ENCODE peak calls at places on chromosomes 11 and 22, in nine cellular contexts. C is cardiac muscle cell; E is pancreas; Q is AG04450; U is fibroblast of lung; O is naive thymus-derived CD4-positive, alpha-beta T cell; Y is left lung; T is lung; I is H9. R is an unnamed sample. For H3K9me3, the result is how much of the 10 kb centered on the place peaks cover.

GRCh38 chr22:24483966-24484545 is 11.1 kb upstream of the UPB1 start:
- DNase-seq in T (no peak), Y (no peak), E (no peak), C (no peak), O (no peak), U (peak), Q (no peak), I (no peak), R (peak)

GRCh38 chr22:33864723-33865130 is 55.5 kb downstream of the LARGE1 start:
- DNase-seq in E (no peak), Y (no peak), U (no peak), I (no peak), T (no peak), Q (no peak), C (peak), O (no peak), R (peak)

GRCh38 chr11:64084146-64084961 is 48.6 kb downstream of the FLRT1 start:
- DNase-seq in Q (no peak), C (no peak), U (no peak), Y (no peak), T (no peak), I (no peak), O (no peak), E (no peak), R (no peak)

GRCh38 chr22:24146791-24147353 is 34.4 kb upstream of the SUSD2 start:
- DNase-seq in U (peak), Y (peak), Q (peak), E (no peak), C (peak), I (peak), O (no peak), T (no peak), R (peak)

GRCh38 chr11:6388747-6389146 is 1.5 kb upstream of the SMPD1 start:
- DNase-seq in U (no peak), I (no peak), C (no peak), T (no peak), Q (no peak), O (no peak), E (no peak), Y (no peak), R (no peak)

GRCh38 chr11:75762885-75763284 is 5.7 kb upstream of the DGAT2 start:
- DNase-seq in U (no peak), C (peak), E (no peak), Y (no peak), O (no peak), I (no peak), Q (no peak), T (no peak), R (peak)

GRCh38 chr11:112745958-112746357 is 215.3 kb upstream of the NCAM1 start:
- DNase-seq in Q (no peak), U (no peak), C (no peak), T (no peak), I (no peak), Y (no peak), O (no peak), E (no peak), R (no peak)

GRCh38 chr11:13126430-13126829 is 117.3 kb downstream of the RASSF10 start:
- DNase-seq in T (peak), Q (peak), O (no peak), I (no peak), C (peak), U (peak), Y (no peak), E (no peak), R (peak)

GRCh38 chr11:33660962-33661361 is 39.7 kb downstream of the C11orf91 start:
- DNase-seq in Q (no peak), T (no peak), C (no peak), I (no peak), O (no peak), Y (no peak), U (no peak), E (no peak), R (no peak)

GRCh38 chr11:78717031-78717430 is 142.4 kb upstream of the NARS2 start:
- DNase-seq in E (no peak), T (no peak), O (no peak), C (no peak), I (no peak), Y (no peak), Q (no peak), U (no peak), R (no peak)

GRCh38 chr11:121591405-121592033 is 138.8 kb upstream of the SORL1-AS1 start:
- DNase-seq in O (peak), C (peak), Q (peak), I (peak), E (no peak), U (peak), Y (no peak), T (peak), R (peak)

GRCh38 chr11:16923987-16924386 is 90.2 kb downstream of the PLEKHA7 start:
- DNase-seq in I (no peak), Y (no peak), C (no peak), U (no peak), Q (no peak), E (no peak), T (no peak), O (no peak), R (no peak)

GRCh38 chr11:7572001-7572712 is 58.4 kb downstream of the PPFIBP2 start:
- DNase-seq in U (no peak), T (peak), Q (no peak), I (peak), E (no peak), Y (peak), C (no peak), O (no peak), R (no peak)

GRCh38 chr11:42593426-42593825 is 718.4 kb upstream of the API5 start:
- DNase-seq in Q (no peak), O (no peak), I (no peak), E (no peak), U (no peak), T (no peak), Y (no peak), C (no peak), R (no peak)

GRCh38 chr11:82858556-82859091 is 41.6 kb downstream of the PRCP start:
- DNase-seq in E (no peak), I (no peak), O (no peak), Y (no peak), Q (peak), T (no peak), U (peak), C (peak), R (peak)

GRCh38 chr11:117701781-117702180 is 95.2 kb downstream of the DSCAML1 start:
- DNase-seq in Y (no peak), T (no peak), U (no peak), E (no peak), O (no peak), C (no peak), Q (no peak), I (no peak), R (no peak)

GRCh38 chr11:58645854-58646253 is 23.4 kb downstream of the CNTF start:
- DNase-seq in Q (no peak), Y (no peak), T (no peak), C (no peak), O (no peak), U (no peak), I (no peak), E (no peak), R (no peak)

GRCh38 chr11:109864161-109864661 is 229.0 kb upstream of the ZC3H12C start:
- DNase-seq in Q (no peak), T (no peak), Y (no peak), E (no peak), U (peak), O (no peak), C (no peak), I (no peak), R (peak)

GRCh38 chr11:79940165-79940564 is 499.3 kb upstream of the TENM4 start:
- DNase-seq in E (no peak), U (peak), C (no peak), Q (no peak), Y (no peak), O (no peak), T (no peak), I (peak), R (no peak)

GRCh38 chr11:46564459-46564858 is 29.4 kb downstream of the AMBRA1 start:
- DNase-seq in I (no peak), T (no peak), U (peak), O (no peak), E (no peak), C (peak), Q (no peak), Y (no peak), R (peak)

GRCh38 chr11:23865341-23865975 is 631.4 kb upstream of the LUZP2 start:
- DNase-seq in U (peak), I (no peak), Y (no peak), E (no peak), C (no peak), T (no peak), O (no peak), Q (no peak), R (no peak)

GRCh38 chr11:9972917-9973504 is 309.1 kb downstream of the SWAP70 start:
- DNase-seq in O (peak), C (peak), Q (no peak), E (no peak), I (no peak), U (peak), T (no peak), Y (no peak), R (peak)

GRCh38 chr11:92495107-92495793 is 270.6 kb downstream of the FAT3 start:
- DNase-seq in E (no peak), I (no peak), C (no peak), Y (no peak), O (no peak), Q (no peak), T (no peak), U (no peak), R (no peak)

DNA sequence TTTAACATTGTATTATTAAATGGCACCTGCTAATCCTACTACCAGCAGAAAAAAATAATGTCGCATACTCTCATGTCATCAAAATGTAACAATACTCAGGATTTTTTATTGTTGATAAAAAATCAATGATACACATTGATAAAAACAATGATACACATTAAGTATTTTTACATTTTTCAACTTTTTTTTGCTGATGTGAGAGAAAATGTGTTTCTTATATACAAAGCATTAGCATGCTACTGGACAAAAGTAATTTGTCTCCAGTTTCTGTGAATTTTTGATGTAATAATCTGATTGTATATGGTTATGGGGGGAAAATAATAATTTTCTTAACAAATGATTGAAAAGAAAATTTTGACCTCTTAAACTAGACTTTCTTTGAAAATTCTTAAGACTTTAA is 1256.6 kb upstream of the CNTN5 start:
- DNase-seq in C (no peak), O (no peak), I (no peak), Q (no peak), E (no peak), Y (no peak), U (no peak), T (no peak), R (no peak)
- H3K9me3 ChIP-seq in C (under half), O (under half), I (under half), Q (under half), E (under half), Y (under half), U (under half), T (under half), R (under half)

DNA sequence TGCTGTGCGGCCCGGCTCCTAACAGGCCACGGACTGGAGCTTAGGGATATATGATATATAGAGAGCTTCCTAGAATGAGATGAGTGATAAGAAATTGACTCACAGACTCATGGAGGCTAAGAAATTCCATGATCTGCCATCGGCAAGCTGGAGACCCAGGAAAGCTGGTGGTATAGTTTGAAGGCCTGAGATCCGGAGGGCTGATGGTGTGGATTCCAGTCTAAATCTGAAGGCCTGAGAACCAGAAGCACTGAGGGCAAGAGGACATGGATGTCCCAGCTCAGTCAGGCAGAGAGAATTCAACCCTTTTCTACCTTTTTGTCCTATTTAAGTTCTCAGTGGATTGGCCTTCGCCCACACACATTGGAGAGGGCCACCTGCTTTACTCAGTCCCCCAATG is 564.8 kb downstream of the TBC1D22A start:
- DNase-seq in E (no peak), Y (no peak), C (no peak), T (no peak), U (no peak), O (no peak), I (no peak), Q (no peak), R (no peak)
- H3K9me3 ChIP-seq in E (under half), Y (under half), C (under half), T (under half), U (under half), O (under half), I (half or more), Q (under half), R (under half)

DNA sequence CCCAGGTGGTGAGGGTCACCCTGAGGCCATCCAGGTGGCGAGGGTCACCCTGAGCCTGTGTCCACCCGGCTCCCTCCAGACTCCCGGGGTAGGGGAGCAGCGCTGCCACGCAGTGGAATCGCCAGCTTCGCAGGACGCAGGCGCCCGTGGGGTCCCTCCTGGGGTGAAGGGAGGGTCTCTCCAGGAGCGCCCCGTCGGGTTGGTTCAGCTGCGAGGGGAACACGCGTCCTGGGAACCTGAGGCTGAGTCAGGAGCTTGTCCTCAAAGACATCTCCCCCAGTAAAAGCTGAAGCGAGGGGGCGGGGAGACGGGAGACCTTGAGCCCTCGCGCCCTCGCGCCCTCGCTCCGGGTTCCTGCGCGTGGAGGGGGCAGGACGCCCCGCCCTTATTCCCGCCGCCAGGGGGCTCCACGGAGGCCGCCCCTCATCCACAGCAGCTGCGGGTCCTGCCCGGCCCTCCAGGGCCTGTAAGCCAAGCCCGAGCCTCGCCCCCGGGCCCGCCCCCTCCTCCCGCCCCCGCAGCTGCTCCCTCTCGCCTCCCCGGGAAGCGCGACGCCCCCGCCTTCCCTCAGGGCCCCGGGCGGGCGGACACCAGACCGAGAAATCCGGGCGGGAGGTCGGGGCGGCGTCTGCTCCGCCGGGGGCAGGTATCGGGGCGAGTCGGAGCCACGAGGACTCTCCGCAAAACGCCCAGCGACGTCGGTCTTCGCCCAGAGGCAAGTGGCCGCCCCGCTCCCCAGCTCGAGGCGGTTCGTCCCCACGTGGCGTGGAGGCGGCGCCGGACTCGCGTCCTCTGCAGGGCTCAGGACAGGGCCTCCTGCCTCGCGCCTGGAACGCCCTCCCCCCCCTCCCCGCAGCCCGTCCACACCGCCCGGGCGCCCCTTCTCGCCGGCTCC is 22.8 kb downstream of the PIM3 start:
- DNase-seq in Q (no peak), C (peak), I (peak), U (no peak), E (peak), O (no peak), T (no peak), Y (no peak), R (no peak)
- H3K9me3 ChIP-seq in Q (under half), C (under half), I (under half), U (under half), E (under half), O (under half), T (under half), Y (under half), R (under half)

DNA sequence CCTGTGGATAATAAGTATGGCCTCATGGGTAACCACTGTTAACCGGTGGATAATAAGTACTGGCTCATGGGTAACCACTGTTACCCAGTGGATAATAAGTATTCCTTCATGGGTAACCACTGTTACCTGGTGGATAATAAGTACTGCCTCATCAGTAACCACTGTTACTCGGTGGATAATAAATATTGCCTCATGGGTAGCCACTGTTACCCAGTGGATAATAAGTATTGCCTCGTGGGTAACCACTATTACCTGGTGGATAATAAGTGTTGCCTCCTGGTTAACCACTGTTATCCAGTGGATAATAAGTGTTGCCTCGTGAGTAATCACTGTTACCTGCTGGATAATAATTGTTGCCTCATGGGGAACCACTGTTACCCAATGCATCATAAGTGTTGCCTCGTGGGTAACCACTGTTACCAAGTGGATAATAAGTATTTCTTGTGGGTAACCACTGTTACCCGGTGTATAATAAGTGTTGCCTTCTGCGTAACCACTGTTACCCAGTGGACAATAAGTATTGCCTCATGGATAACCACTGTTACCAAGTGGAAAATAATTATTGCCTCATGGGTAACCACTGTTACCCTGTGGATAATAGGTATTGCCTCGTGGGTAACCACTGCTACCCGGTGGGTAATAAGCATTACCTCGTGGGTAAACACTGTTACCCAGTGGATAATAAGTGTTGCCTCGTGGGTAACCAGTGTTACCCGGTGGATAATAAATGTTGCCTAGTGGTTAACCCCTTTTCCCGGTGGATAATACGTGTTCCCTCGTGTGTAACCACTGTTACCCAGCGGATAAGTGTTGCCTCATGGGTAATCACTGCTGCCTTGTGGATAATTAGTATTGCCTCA is 26.6 kb upstream of the NXPE4 start:
- DNase-seq in Y (no peak), T (no peak), C (no peak), Q (no peak), I (no peak), O (no peak), U (no peak), E (no peak), R (no peak)
- H3K9me3 ChIP-seq in Y (half or more), T (under half), C (under half), Q (under half), I (under half), O (under half), U (under half), E (under half), R (under half)

GRCh38 chr11:70539360-70540095 is 141.2 kb downstream of the CTTN start:
- DNase-seq in T (no peak), Q (no peak), U (no peak), E (peak), Y (no peak), C (no peak), O (no peak), I (no peak), R (no peak)
- H3K9me3 ChIP-seq in T (under half), Q (half or more), U (under half), E (under half), Y (under half), C (under half), O (under half), I (under half), R (under half)

GRCh38 chr11:2645779-2646118 is 54.0 kb downstream of the KCNQ1OT1 start:
- DNase-seq in U (no peak), Y (no peak), C (no peak), E (no peak), O (no peak), I (no peak), T (no peak), Q (no peak), R (no peak)
- H3K9me3 ChIP-seq in U (under half), Y (half or more), C (under half), E (under half), O (under half), I (under half), T (under half), Q (under half), R (half or more)

R was measured in adipocyte.